ENCODE peak calls at places on chromosomes 2 and 18, in five cellular contexts. D is H1, J is GM12878, F is HepG2, G is NT2/D1. N is an unnamed sample.

GRCh38 chr2:168210898-168211570 is 36.4 kb downstream of the STK39 start:
- DNase-seq in D (no peak), J (no peak), F (peak), G (no peak), N (no peak)

GRCh38 chr2:120454993-120455789 is 109.3 kb downstream of the INHBB start:
- DNase-seq in D (no peak), J (no peak), F (no peak), G (no peak), N (no peak)

GRCh38 chr2:66389651-66390131 is 45.2 kb upstream of the MEIS1 start:
- DNase-seq in D (no peak), J (no peak), F (no peak), G (no peak), N (peak)

GRCh38 chr2:100039291-100039985 is 103.0 kb downstream of the AFF3 start:
- DNase-seq in D (no peak), J (no peak), F (no peak), G (no peak), N (no peak)

GRCh38 chr2:54813584-54813983 is 90.1 kb downstream of the EML6 start:
- DNase-seq in D (no peak), J (no peak), F (no peak), G (no peak), N (no peak)

GRCh38 chr2:35989040-35989439 is 366.5 kb upstream of the CRIM1 start:
- DNase-seq in D (no peak), J (no peak), F (no peak), G (no peak), N (no peak)

GRCh38 chr2:197893403-197894177 is 89.2 kb downstream of the PLCL1 start:
- DNase-seq in D (no peak), J (peak), F (no peak), G (no peak), N (no peak)

GRCh38 chr2:222835142-222835822 is 25.6 kb upstream of the ACSL3 start:
- DNase-seq in D (no peak), J (no peak), F (no peak), G (no peak), N (no peak)

GRCh38 chr2:224085246-224085645 is 46.2 kb upstream of the SERPINE2 start:
- DNase-seq in D (no peak), J (no peak), F (peak), G (no peak), N (no peak)

GRCh38 chr2:170238776-170239175 is 60.8 kb downstream of the MYO3B start:
- DNase-seq in D (no peak), J (no peak), F (peak), G (no peak), N (no peak)

GRCh38 chr2:36330456-36331395 is 24.9 kb upstream of the CRIM1 start:
- DNase-seq in D (no peak), J (no peak), F (no peak), G (no peak), N (no peak)

GRCh38 chr2:47172156-47172921 is 17.2 kb upstream of the STPG4 start:
- DNase-seq in D (no peak), J (no peak), F (peak), G (no peak), N (no peak)

GRCh38 chr18:77081387-77081773 is 51.2 kb downstream of the MBP start:
- DNase-seq in D (no peak), J (no peak), F (no peak), G (no peak), N (no peak)

GRCh38 chr18:23205980-23206379 is 70.7 kb downstream of the CABLES1 start:
- DNase-seq in D (no peak), J (no peak), F (no peak), G (no peak), N (no peak)

GRCh38 chr2:203823179-203823578 is 44.4 kb upstream of the CTLA4 start:
- DNase-seq in D (no peak), J (no peak), F (no peak), G (no peak), N (no peak)

GRCh38 chr2:228548230-228548629 is 366.7 kb upstream of the SPHKAP start:
- DNase-seq in D (no peak), J (no peak), F (no peak), G (no peak), N (no peak)

GRCh38 chr2:37635359-37636208 is 35.9 kb downstream of the CDC42EP3 start:
- DNase-seq in D (no peak), J (peak), F (no peak), G (no peak), N (no peak)

DNA sequence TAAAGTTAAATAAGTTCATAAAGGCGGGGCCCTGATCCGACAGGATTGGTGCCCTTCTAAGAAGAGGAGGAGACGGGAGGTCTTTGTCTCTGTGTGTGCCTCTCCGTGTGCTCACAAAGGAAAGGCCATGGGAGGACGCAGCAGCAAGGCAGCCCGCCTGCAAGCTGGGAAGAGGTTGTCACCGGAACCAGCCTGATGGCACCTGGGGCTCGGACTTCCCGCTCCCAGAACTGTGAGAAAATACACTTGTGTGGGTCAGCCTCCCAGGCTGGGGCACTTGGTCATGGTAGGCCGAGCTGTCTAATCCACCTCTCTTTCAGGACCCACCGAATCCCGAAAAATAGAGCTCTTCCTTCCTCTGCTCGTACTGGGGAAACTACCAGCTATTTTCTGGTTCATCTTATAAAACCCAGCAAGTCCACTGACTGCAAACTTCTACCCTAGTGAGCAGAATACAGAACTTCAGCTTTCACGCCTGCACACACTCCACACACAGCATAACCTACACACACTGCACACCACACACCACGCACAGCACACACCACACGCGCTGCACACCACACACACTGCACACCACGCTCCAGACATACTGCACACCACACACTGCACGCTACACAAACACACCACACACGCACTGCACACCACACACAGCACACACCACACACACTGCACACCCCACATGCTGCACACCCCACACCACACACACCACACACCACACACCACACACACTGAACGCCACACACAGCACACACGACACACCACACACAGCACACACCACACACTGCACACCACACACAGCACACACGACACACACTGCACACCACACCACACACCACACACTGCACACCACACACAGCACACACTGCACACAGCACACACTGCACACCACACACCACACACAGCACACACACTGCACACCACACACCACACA is 58.1 kb downstream of the ASB1 start:
- DNase-seq in D (no peak), J (no peak), F (no peak), G (no peak), N (no peak)
- TF ChIP-seq SUZ12 in D (no peak), J (no peak), F (no peak), G (no peak), N (no peak)

GRCh38 chr18:9516437-9517064 is 41.2 kb downstream of the RALBP1 start:
- DNase-seq in D (no peak), J (peak), F (peak), G (no peak), N (peak)
- TF ChIP-seq SUZ12 in D (no peak), J (no peak), F (no peak), G (no peak), N (no peak)

DNA sequence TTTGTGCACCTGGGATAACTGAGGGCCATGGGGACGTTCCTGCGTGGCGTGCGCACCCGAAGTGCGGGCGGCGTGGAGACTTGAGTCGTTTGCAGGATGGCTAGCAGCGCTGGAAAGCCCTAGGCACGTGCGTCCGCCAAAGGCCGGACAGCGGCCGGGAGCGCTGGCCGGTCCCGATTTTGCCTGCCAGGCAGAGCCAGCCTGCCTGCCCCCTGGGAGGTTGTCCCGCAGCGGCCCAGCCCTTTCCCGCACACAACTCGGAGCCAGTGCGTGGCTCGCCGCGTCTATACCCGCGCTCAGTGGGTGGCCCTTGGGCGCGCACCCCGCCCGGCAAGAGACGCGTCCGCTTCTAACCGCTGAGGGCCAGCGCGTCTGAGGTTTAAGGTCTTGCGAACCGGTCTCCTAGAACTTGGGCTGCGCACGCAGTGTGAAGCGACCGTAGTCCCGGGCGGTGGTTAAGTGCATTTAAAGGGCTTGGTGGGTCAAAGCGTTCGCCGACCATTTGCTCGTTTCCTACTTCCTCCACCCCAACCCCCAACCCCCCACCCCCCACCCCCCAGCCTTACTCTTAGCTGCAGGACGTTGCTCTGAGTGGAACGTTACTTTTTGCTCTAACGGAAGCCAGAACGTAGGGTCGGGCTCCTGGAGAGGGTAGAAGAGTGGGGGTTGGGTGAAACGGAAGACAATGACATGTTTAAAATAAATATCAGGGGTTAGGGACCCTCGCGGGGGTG is 627 bp downstream of the CDCA7 start:
- DNase-seq in D (peak), J (no peak), F (peak), G (peak), N (peak)
- TF ChIP-seq SUZ12 in D (peak), J (no peak), F (no peak), G (no peak), N (no peak)

GRCh38 chr2:201490291-201490690 is 38.8 kb downstream of the STRADB start:
- DNase-seq in D (no peak), J (no peak), F (no peak), G (no peak), N (no peak)
- TF ChIP-seq SUZ12 in D (no peak), J (no peak), F (no peak), G (no peak), N (no peak)

DNA sequence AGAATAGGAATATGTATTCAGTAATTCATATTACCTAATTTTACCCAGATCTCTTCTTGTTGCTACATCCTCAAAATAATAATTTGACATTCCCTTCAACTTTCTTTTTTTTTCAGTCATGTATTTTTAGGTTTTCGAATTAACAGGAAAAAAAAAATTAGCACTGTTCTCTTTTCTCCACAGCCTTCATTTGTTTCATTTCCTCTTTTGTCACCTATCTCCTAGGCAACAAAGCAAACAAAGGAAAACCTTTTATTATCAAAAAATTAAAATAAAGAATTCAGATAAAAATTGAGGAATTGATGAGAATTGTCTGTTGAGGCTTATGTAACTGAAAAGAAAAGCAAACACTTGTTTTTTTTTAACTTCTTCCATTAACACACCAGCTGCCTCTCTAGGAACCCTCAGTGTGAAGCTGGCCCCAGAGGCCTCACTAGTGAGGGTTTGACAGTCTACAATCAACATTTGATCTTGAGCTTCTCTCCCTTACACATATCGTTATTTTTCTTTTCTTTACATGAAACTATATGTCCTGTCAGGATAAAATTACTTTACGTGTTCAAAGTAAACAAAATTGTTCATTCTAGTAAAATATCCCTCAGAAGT is 278.8 kb downstream of the CALCRL start:
- DNase-seq in D (no peak), J (peak), F (no peak), G (no peak), N (no peak)
- TF ChIP-seq SUZ12 in D (no peak), J (no peak), F (no peak), G (no peak), N (no peak)

DNA sequence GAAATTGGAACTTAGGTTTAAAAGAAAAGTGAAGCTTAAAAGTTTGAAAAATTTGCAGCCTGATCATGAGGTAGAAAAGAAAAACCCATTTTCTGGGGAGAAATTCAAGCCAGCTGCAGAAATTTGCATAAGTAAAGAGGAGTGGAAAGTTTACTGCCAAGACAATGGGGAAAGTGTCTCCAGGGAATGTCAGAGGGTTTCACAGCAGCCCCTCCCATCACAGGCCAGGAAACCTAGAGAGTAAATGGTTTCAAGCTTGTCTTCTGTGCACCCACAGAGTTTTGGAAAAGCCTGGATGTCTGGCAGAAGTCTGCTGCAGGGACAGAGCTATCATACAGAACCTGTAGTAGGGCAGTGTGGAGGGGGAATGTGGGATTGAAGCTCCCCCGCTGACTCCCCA is 254.0 kb upstream of the FSIP2 start:
- DNase-seq in D (no peak), J (no peak), F (no peak), G (peak), N (no peak)
- TF ChIP-seq SUZ12 in D (no peak), J (no peak), F (no peak), G (no peak), N (no peak)

N was measured in HEK293T.